ENCODE peak calls at places on chromosomes 12 and 14, in ten cellular contexts. One of them, this sample, is unnamed. For H3K9me3 and H3K4me1, the result is how much of the 10 kb centered on the place peaks cover.

GRCh38 chr14:60670994-60671393 is 21.7 kb upstream of the SIX1 start:
- DNase-seq in heart right ventricle: no peak
- DNase-seq in stomach: no peak
- DNase-seq in Karpas-422: no peak
- DNase-seq in A549: no peak
- DNase-seq in psoas muscle: no peak
- DNase-seq in PC-3: no peak
- DNase-seq in A673: no peak
- DNase-seq in GM23248: no peak
- DNase-seq in CD4-positive, alpha-beta memory T cell: no peak
- DNase-seq in this sample: no peak

GRCh38 chr12:70603044-70603443 is 34.2 kb downstream of the PTPRB start:
- DNase-seq in heart right ventricle: no peak
- DNase-seq in stomach: no peak
- DNase-seq in Karpas-422: no peak
- DNase-seq in A549: no peak
- DNase-seq in psoas muscle: no peak
- DNase-seq in PC-3: peak
- DNase-seq in A673: no peak
- DNase-seq in GM23248: peak
- DNase-seq in CD4-positive, alpha-beta memory T cell: no peak
- DNase-seq in this sample: no peak

GRCh38 chr12:47097276-47097896 is 17.6 kb upstream of the AMIGO2 start:
- DNase-seq in heart right ventricle: no peak
- DNase-seq in stomach: no peak
- DNase-seq in Karpas-422: no peak
- DNase-seq in A549: peak
- DNase-seq in psoas muscle: no peak
- DNase-seq in PC-3: peak
- DNase-seq in A673: no peak
- DNase-seq in GM23248: peak
- DNase-seq in CD4-positive, alpha-beta memory T cell: no peak
- DNase-seq in this sample: no peak

GRCh38 chr14:89617471-89618291 is 200.6 kb upstream of the FOXN3 start:
- DNase-seq in heart right ventricle: peak
- DNase-seq in stomach: peak
- DNase-seq in Karpas-422: peak
- DNase-seq in A549: no peak
- DNase-seq in psoas muscle: no peak
- DNase-seq in PC-3: peak
- DNase-seq in A673: peak
- DNase-seq in GM23248: peak
- DNase-seq in CD4-positive, alpha-beta memory T cell: peak
- DNase-seq in this sample: peak

GRCh38 chr14:64855732-64856527 is 23.8 kb downstream of the SPTB start:
- DNase-seq in heart right ventricle: no peak
- DNase-seq in stomach: no peak
- DNase-seq in Karpas-422: no peak
- DNase-seq in A549: no peak
- DNase-seq in psoas muscle: peak
- DNase-seq in PC-3: no peak
- DNase-seq in A673: no peak
- DNase-seq in GM23248: no peak
- DNase-seq in CD4-positive, alpha-beta memory T cell: no peak
- DNase-seq in this sample: no peak

GRCh38 chr12:93784339-93785086 is 107.3 kb downstream of the CRADD start:
- DNase-seq in heart right ventricle: no peak
- DNase-seq in stomach: no peak
- DNase-seq in Karpas-422: no peak
- DNase-seq in A549: peak
- DNase-seq in psoas muscle: peak
- DNase-seq in PC-3: peak
- DNase-seq in A673: no peak
- DNase-seq in GM23248: peak
- DNase-seq in CD4-positive, alpha-beta memory T cell: peak
- DNase-seq in this sample: peak

GRCh38 chr14:105375635-105376057 is 22.7 kb upstream of the TEX22 start:
- DNase-seq in heart right ventricle: no peak
- DNase-seq in stomach: no peak
- DNase-seq in Karpas-422: peak
- DNase-seq in A549: no peak
- DNase-seq in psoas muscle: no peak
- DNase-seq in PC-3: no peak
- DNase-seq in A673: no peak
- DNase-seq in GM23248: peak
- DNase-seq in CD4-positive, alpha-beta memory T cell: no peak
- DNase-seq in this sample: no peak

GRCh38 chr12:111094157-111094772 is 173.9 kb upstream of the MYL2 start:
- DNase-seq in heart right ventricle: no peak
- DNase-seq in stomach: no peak
- DNase-seq in Karpas-422: no peak
- DNase-seq in A549: no peak
- DNase-seq in psoas muscle: no peak
- DNase-seq in PC-3: no peak
- DNase-seq in A673: no peak
- DNase-seq in GM23248: no peak
- DNase-seq in CD4-positive, alpha-beta memory T cell: no peak
- DNase-seq in this sample: no peak

GRCh38 chr12:12172106-12172511 is 94.7 kb downstream of the LRP6 start:
- DNase-seq in heart right ventricle: no peak
- DNase-seq in stomach: no peak
- DNase-seq in Karpas-422: no peak
- DNase-seq in A549: no peak
- DNase-seq in psoas muscle: no peak
- DNase-seq in PC-3: peak
- DNase-seq in A673: peak
- DNase-seq in GM23248: peak
- DNase-seq in CD4-positive, alpha-beta memory T cell: peak
- DNase-seq in this sample: no peak

GRCh38 chr12:121518656-121519055 is 62.2 kb downstream of the KDM2B start:
- DNase-seq in heart right ventricle: no peak
- DNase-seq in stomach: no peak
- DNase-seq in Karpas-422: no peak
- DNase-seq in A549: no peak
- DNase-seq in psoas muscle: no peak
- DNase-seq in PC-3: no peak
- DNase-seq in A673: no peak
- DNase-seq in GM23248: no peak
- DNase-seq in CD4-positive, alpha-beta memory T cell: no peak
- DNase-seq in this sample: no peak

GRCh38 chr14:54567224-54567633 is 301 bp downstream of the SAMD4A start:
- DNase-seq in heart right ventricle: no peak
- DNase-seq in stomach: peak
- DNase-seq in Karpas-422: no peak
- DNase-seq in A549: peak
- DNase-seq in psoas muscle: no peak
- DNase-seq in PC-3: no peak
- DNase-seq in A673: peak
- DNase-seq in GM23248: no peak
- DNase-seq in CD4-positive, alpha-beta memory T cell: no peak
- DNase-seq in this sample: peak

GRCh38 chr12:119589634-119590033 is 3.9 kb upstream of the TMEM233 start:
- DNase-seq in heart right ventricle: no peak
- DNase-seq in stomach: no peak
- DNase-seq in Karpas-422: peak
- DNase-seq in A549: no peak
- DNase-seq in psoas muscle: no peak
- DNase-seq in PC-3: no peak
- DNase-seq in A673: no peak
- DNase-seq in GM23248: no peak
- DNase-seq in CD4-positive, alpha-beta memory T cell: no peak
- DNase-seq in this sample: no peak

GRCh38 chr12:19437996-19438395 is 1.3 kb upstream of the AEBP2 start:
- DNase-seq in heart right ventricle: no peak
- DNase-seq in stomach: no peak
- DNase-seq in Karpas-422: no peak
- DNase-seq in A549: no peak
- DNase-seq in psoas muscle: no peak
- DNase-seq in PC-3: no peak
- DNase-seq in A673: no peak
- DNase-seq in GM23248: no peak
- DNase-seq in CD4-positive, alpha-beta memory T cell: no peak
- DNase-seq in this sample: no peak

GRCh38 chr12:124203176-124203575 is 91.7 kb upstream of the RFLNA start:
- DNase-seq in heart right ventricle: no peak
- DNase-seq in stomach: no peak
- DNase-seq in Karpas-422: no peak
- DNase-seq in A549: no peak
- DNase-seq in psoas muscle: no peak
- DNase-seq in PC-3: no peak
- DNase-seq in A673: no peak
- DNase-seq in GM23248: no peak
- DNase-seq in CD4-positive, alpha-beta memory T cell: no peak
- DNase-seq in this sample: no peak

GRCh38 chr14:104999361-104999760 is 13.8 kb downstream of the CLBA1 start:
- DNase-seq in heart right ventricle: no peak
- DNase-seq in stomach: no peak
- DNase-seq in Karpas-422: no peak
- DNase-seq in A549: no peak
- DNase-seq in psoas muscle: peak
- DNase-seq in PC-3: no peak
- DNase-seq in A673: no peak
- DNase-seq in GM23248: no peak
- DNase-seq in CD4-positive, alpha-beta memory T cell: no peak
- DNase-seq in this sample: no peak

GRCh38 chr12:21502164-21502496 is 541 bp downstream of the GOLT1B start:
- DNase-seq in heart right ventricle: peak
- DNase-seq in stomach: peak
- DNase-seq in Karpas-422: peak
- DNase-seq in A549: peak
- DNase-seq in psoas muscle: no peak
- DNase-seq in PC-3: peak
- DNase-seq in A673: peak
- DNase-seq in GM23248: peak
- DNase-seq in CD4-positive, alpha-beta memory T cell: no peak
- DNase-seq in this sample: no peak

GRCh38 chr14:37592288-37593274 is 2.5 kb downstream of the FOXA1 start:
- DNase-seq in heart right ventricle: peak
- DNase-seq in stomach: no peak
- DNase-seq in Karpas-422: no peak
- DNase-seq in A549: peak
- DNase-seq in psoas muscle: no peak
- DNase-seq in PC-3: peak
- DNase-seq in A673: no peak
- DNase-seq in GM23248: no peak
- DNase-seq in CD4-positive, alpha-beta memory T cell: no peak
- DNase-seq in this sample: no peak

GRCh38 chr14:39426605-39427004 is 5.6 kb downstream of the FBXO33 start:
- DNase-seq in heart right ventricle: no peak
- DNase-seq in stomach: no peak
- DNase-seq in Karpas-422: peak
- DNase-seq in A549: peak
- DNase-seq in psoas muscle: no peak
- DNase-seq in PC-3: peak
- DNase-seq in A673: peak
- DNase-seq in GM23248: peak
- DNase-seq in CD4-positive, alpha-beta memory T cell: peak
- DNase-seq in this sample: no peak

DNA sequence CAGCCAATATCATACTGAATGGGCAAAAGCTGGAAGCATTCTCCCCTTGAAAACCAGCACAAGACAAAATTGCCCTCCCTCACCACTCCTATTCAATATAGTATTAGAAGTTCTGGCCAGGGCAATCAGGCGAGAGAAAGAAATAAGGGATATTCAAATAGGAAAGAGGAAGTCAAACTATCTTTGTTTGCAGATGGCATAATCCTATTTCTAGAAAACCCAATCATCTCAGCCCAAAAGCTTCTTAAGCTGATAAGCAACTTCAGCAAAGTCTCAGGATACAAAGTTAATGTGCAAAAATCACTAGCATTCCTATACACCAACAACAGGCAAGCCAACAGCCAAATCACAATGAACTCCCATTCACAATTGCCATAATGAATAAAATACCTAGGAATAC is 21.0 kb upstream of the ANP32D start:
- DNase-seq in heart right ventricle: no peak
- DNase-seq in stomach: no peak
- DNase-seq in Karpas-422: peak
- DNase-seq in A549: no peak
- DNase-seq in psoas muscle: no peak
- DNase-seq in PC-3: no peak
- DNase-seq in A673: no peak
- DNase-seq in GM23248: no peak
- DNase-seq in CD4-positive, alpha-beta memory T cell: no peak
- DNase-seq in this sample: no peak
- H3K9me3 ChIP-seq in heart right ventricle: under half
- H3K9me3 ChIP-seq in stomach: under half
- H3K9me3 ChIP-seq in Karpas-422: under half
- H3K9me3 ChIP-seq in A549: under half
- H3K9me3 ChIP-seq in psoas muscle: under half
- H3K9me3 ChIP-seq in PC-3: under half
- H3K9me3 ChIP-seq in A673: under half
- H3K9me3 ChIP-seq in GM23248: under half
- H3K9me3 ChIP-seq in CD4-positive, alpha-beta memory T cell: under half
- H3K9me3 ChIP-seq in this sample: under half

GRCh38 chr12:62270872-62271271 is 10.7 kb downstream of the USP15 start:
- DNase-seq in heart right ventricle: no peak
- DNase-seq in stomach: no peak
- DNase-seq in Karpas-422: no peak
- DNase-seq in A549: no peak
- DNase-seq in psoas muscle: no peak
- DNase-seq in PC-3: no peak
- DNase-seq in A673: no peak
- DNase-seq in GM23248: no peak
- DNase-seq in CD4-positive, alpha-beta memory T cell: no peak
- DNase-seq in this sample: no peak
- H3K4me1 ChIP-seq in heart right ventricle: half or more
- H3K4me1 ChIP-seq in stomach: half or more
- H3K4me1 ChIP-seq in Karpas-422: under half
- H3K4me1 ChIP-seq in A549: under half
- H3K4me1 ChIP-seq in psoas muscle: half or more
- H3K4me1 ChIP-seq in PC-3: under half
- H3K4me1 ChIP-seq in A673: under half
- H3K4me1 ChIP-seq in GM23248: half or more
- H3K4me1 ChIP-seq in CD4-positive, alpha-beta memory T cell: half or more
- H3K4me1 ChIP-seq in this sample: half or more

DNA sequence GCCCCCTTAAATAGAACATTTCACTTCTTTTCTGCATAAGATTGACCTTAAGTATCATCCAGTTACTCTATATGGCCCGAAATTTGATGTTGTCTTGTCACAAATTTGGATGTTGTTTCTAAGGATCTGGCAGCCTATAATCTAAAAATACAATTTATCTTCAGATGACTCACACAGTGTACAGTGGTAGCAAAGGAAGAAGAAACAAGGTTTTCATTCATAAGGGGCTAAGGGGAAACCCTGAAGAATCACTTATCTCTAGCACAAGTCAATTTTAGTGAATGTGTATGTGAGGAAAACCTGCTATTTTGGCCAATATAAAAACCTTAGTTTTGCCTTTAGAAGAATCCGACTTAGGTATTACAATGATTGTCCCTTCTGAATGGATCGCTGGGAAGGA is 606.3 kb upstream of the LRFN5 start:
- DNase-seq in heart right ventricle: no peak
- DNase-seq in stomach: no peak
- DNase-seq in Karpas-422: no peak
- DNase-seq in A549: no peak
- DNase-seq in psoas muscle: no peak
- DNase-seq in PC-3: no peak
- DNase-seq in A673: no peak
- DNase-seq in GM23248: no peak
- DNase-seq in CD4-positive, alpha-beta memory T cell: no peak
- DNase-seq in this sample: no peak
- H3K9me3 ChIP-seq in heart right ventricle: under half
- H3K9me3 ChIP-seq in stomach: under half
- H3K9me3 ChIP-seq in Karpas-422: under half
- H3K9me3 ChIP-seq in A549: under half
- H3K9me3 ChIP-seq in psoas muscle: under half
- H3K9me3 ChIP-seq in PC-3: under half
- H3K9me3 ChIP-seq in A673: under half
- H3K9me3 ChIP-seq in GM23248: under half
- H3K9me3 ChIP-seq in CD4-positive, alpha-beta memory T cell: under half
- H3K9me3 ChIP-seq in this sample: under half

GRCh38 chr12:6946033-6946919 is 2.5 kb downstream of the C12orf57 start:
- DNase-seq in heart right ventricle: peak
- DNase-seq in stomach: peak
- DNase-seq in Karpas-422: peak
- DNase-seq in A549: peak
- DNase-seq in psoas muscle: peak
- DNase-seq in PC-3: peak
- DNase-seq in A673: no peak
- DNase-seq in GM23248: no peak
- DNase-seq in CD4-positive, alpha-beta memory T cell: peak
- DNase-seq in this sample: peak
- H3K4me1 ChIP-seq in heart right ventricle: half or more
- H3K4me1 ChIP-seq in stomach: half or more
- H3K4me1 ChIP-seq in Karpas-422: half or more
- H3K4me1 ChIP-seq in A549: under half
- H3K4me1 ChIP-seq in psoas muscle: under half
- H3K4me1 ChIP-seq in PC-3: under half
- H3K4me1 ChIP-seq in A673: under half
- H3K4me1 ChIP-seq in GM23248: under half
- H3K4me1 ChIP-seq in CD4-positive, alpha-beta memory T cell: half or more
- H3K4me1 ChIP-seq in this sample: under half

This sample was measured in pancreas.